ENCODE peak calls at places on chromosomes 1 and 21, in ten cellular contexts. E is WTC11, K is type B pancreatic cell, Y is AG04450, X is HepG2, F is keratinocyte, M is BE2C, I is MCF 10A, U is cardiac muscle cell, Z is endothelial cell. O is an unnamed sample.

GRCh38 chr1:24694380-24694843 is 50.8 kb upstream of the CLIC4 start:
- DNase-seq in X (no peak), E (no peak), Y (no peak), U (peak; percentile 95), F (no peak), Z (no peak), M (peak; percentile 43), K (no peak), I (no peak), O (no peak)

GRCh38 chr1:60874703-60875102 is 207.7 kb upstream of the NFIA start:
- DNase-seq in U (no peak), M (no peak), Z (no peak), I (peak; percentile 63), K (no peak), F (peak; percentile 19), E (no peak), Y (no peak), X (no peak), O (no peak)

GRCh38 chr1:30707412-30708360 is 15.7 kb downstream of the MATN1 start:
- DNase-seq in K (peak; percentile 85), M (peak; percentile 83), F (no peak), Z (peak; percentile 81), X (peak; percentile 38), Y (no peak), E (peak; percentile 88), U (peak; percentile 87), I (peak; percentile 75), O (peak; percentile 94)

GRCh38 chr1:228151526-228151925 is 1.8 kb downstream of the GJC2 start:
- DNase-seq in Y (no peak), X (no peak), F (no peak), K (no peak), E (no peak), I (no peak), U (no peak), M (peak; percentile 12), Z (no peak), O (no peak)

GRCh38 chr1:99707535-99708142 is 58.8 kb downstream of the FRRS1 start:
- DNase-seq in E (peak; percentile 73), U (peak; percentile 81), I (peak; percentile 73), K (no peak), F (no peak), M (peak; percentile 69), Y (peak; percentile 11), Z (peak; percentile 72), X (peak; percentile 55), O (peak; percentile 80)

GRCh38 chr1:46749921-46750404 is 31.0 kb upstream of the EFCAB14 start:
- DNase-seq in Y (no peak), Z (no peak), X (no peak), F (no peak), K (no peak), U (no peak), M (no peak), E (no peak), I (peak; percentile 81), O (no peak)

GRCh38 chr21:45141507-45141906 is 67.1 kb downstream of the ADARB1 start:
- DNase-seq in U (no peak), F (no peak), M (no peak), Z (no peak), Y (no peak), K (no peak), X (no peak), E (no peak), I (no peak), O (no peak)

GRCh38 chr1:27576846-27577245 is 27.1 kb downstream of the AHDC1 start:
- DNase-seq in M (no peak), X (no peak), I (no peak), K (no peak), E (no peak), F (no peak), U (no peak), Y (no peak), Z (no peak), O (no peak)

GRCh38 chr1:232029297-232029696 is 402.7 kb downstream of the DISC1 start:
- DNase-seq in Y (no peak), F (no peak), U (peak; percentile 49), E (no peak), X (no peak), I (no peak), Z (no peak), M (no peak), K (no peak), O (no peak)

DNA sequence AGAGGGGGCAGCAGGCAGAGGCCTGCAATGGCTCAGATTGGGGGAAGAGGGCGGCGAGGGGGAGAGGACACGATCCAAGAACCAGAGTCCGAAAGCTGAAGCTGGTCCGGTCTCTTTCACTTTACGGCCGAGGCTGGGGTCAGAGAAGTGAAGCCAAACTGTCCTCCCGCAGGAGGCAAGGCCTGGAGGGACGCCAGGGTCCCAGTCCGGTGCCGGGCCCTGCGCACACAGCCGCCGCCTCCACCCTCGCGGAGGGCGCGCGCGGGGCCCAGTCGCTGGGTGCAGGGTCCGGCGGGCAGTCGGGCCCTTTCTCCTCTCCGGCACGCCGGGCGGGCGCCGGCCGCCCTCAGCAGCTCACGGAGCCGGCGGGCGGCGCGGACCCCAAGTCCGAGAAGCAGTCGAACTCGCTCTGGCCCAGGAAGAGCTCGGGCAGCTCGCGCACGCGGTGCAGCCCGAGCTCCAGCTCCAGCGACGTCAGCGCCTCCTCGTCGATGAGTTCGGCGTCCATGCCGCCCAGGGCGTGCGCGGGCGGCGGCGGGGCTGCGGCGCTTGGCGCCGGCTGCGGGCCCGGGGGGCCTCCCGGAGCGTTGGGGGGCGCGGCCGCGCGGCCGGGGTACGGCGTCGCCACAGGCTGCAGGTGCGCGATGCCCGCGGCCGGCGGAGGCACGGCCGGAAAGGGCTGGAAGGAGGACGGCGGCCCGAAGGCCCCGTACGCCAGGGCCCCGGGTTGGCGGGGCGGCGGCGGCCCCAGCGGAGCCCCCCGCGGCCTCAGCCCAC is 748 bp downstream of the CITED4 start:
- DNase-seq in I (no peak), F (no peak), K (no peak), U (peak; percentile 68), M (no peak), X (no peak), Z (no peak), E (peak; percentile 45), Y (no peak), O (peak; percentile 48)
- TF ChIP-seq CTCF in I (no peak), F (no peak), K (no peak), U (no peak), M (no peak), X (no peak), Z (no peak), E (no peak), Y (no peak), O (no peak)

GRCh38 chr1:175434268-175434860 is 241.8 kb upstream of the KIAA0040 start:
- DNase-seq in E (peak; percentile 62), Z (no peak), U (no peak), I (peak; percentile 12), X (no peak), Y (no peak), K (no peak), M (no peak), F (no peak), O (no peak)
- TF ChIP-seq CTCF in E (peak; percentile 71), Z (peak; percentile 64), U (peak; percentile 7), I (peak; percentile 37), X (peak; percentile 38), Y (no peak), K (peak; percentile 55), M (peak; percentile 45), F (peak; percentile 67), O (peak; percentile 59)

DNA sequence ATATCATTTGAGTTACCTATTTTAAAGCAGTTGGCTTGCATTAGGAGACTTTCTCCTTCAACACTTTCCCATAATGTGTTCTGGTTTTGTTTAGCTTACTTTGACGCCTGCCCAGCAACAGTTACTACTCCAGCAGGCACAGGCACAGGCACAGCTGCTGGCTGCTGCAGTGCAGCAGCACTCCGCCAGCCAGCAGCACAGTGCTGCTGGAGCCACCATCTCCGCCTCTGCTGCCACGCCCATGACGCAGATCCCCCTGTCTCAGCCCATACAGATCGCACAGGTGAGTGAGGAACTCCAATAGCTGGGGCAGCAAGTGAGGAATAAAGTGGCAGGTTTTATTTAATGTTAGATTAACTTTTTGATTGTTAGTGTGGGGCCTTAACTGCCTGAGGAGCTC is 144.3 kb downstream of the CD247 start:
- DNase-seq in Z (no peak), F (peak; percentile 7), U (no peak), K (no peak), E (peak; percentile 38), M (peak; percentile 81), I (no peak), Y (no peak), X (no peak), O (peak; percentile 30)
- TF ChIP-seq CTCF in Z (no peak), F (peak; percentile 54), U (no peak), K (no peak), E (no peak), M (peak; percentile 68), I (no peak), Y (no peak), X (no peak), O (no peak)

DNA sequence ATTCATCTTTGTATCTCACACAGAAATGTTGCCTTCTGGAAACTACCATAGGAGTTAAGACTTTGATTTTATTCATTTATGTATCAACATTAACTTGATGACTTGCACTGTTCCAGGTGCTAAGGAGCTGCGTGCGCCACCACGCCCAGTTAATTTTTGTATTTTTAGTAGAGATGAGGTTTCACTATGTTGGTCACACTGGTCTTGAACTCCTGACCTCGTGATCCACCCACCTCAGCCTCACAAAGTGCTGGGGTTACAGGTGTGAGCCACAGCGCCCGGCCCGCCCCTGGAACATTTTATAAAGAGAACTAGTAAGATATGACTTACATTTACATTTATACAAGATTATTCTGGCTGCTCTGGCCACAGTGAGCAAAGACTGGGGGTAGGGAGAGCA is 252.2 kb downstream of the FAF1 start:
- DNase-seq in U (no peak), I (no peak), K (no peak), Y (no peak), F (no peak), M (no peak), E (no peak), X (no peak), Z (no peak), O (no peak)
- TF ChIP-seq CTCF in U (no peak), I (no peak), K (no peak), Y (no peak), F (no peak), M (no peak), E (no peak), X (no peak), Z (no peak), O (no peak)

DNA sequence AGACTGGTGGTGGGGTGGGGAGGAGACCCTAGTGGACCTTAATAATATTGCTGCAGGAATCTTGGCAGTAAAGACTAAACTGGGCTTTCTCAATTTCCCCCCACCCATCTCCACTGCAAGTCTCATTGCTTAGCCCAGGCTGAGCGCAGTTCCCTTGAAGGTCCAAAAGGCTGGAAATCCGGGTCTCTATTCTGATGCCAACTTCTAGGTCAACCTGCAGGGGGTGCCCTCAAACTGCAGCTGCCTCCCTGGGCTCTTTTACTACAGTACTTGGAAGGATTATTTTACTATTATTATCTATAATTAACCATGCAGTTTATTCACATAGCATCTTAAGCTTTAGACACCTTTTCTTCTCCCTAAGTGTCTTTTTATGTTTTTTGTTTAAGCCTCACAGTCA is 85.4 kb upstream of the WARS2 start:
- DNase-seq in F (no peak), Y (no peak), Z (no peak), U (no peak), K (no peak), E (peak; percentile 39), M (no peak), X (no peak), I (peak; percentile 18), O (no peak)
- TF ChIP-seq CTCF in F (peak; percentile 39), Y (no peak), Z (no peak), U (no peak), K (peak; percentile 37), E (peak; percentile 50), M (peak; percentile 12), X (no peak), I (peak; percentile 13), O (no peak)